ENCODE peak calls at places on chromosomes 7 and 10, in four cellular contexts. Z is HEK293T, X is astrocyte of the cerebellum, G is KG1. M is an unnamed sample.

GRCh38 chr10:25288181-25288580 is 113.4 kb downstream of the GPR158 start:
- DNase-seq in G (no peak), X (no peak), Z (no peak), M (no peak)

GRCh38 chr7:83096065-83096580 is 66.6 kb downstream of the PCLO start:
- DNase-seq in Z (no peak), X (no peak), G (no peak), M (no peak)

GRCh38 chr7:105581066-105581811 is at the start of gene EFCAB10:
- DNase-seq in G (no peak), Z (peak), X (peak), M (peak)

GRCh38 chr7:116193329-116194087 is 16.8 kb upstream of the TES start:
- DNase-seq in Z (no peak), X (no peak), G (no peak), M (no peak)

GRCh38 chr7:93119191-93119905 is 1.6 kb upstream of the SAMD9 start:
- DNase-seq in G (no peak), Z (no peak), X (peak), M (no peak)

GRCh38 chr7:134370135-134370534 is 53.4 kb upstream of the SLC35B4 start:
- DNase-seq in X (no peak), Z (no peak), G (no peak), M (no peak)

GRCh38 chr10:26440091-26440445 is 1.9 kb downstream of the APBB1IP start:
- DNase-seq in X (no peak), Z (no peak), G (no peak), M (no peak)

GRCh38 chr10:91617073-91617580 is 15.7 kb downstream of the PPP1R3C start:
- DNase-seq in G (no peak), Z (no peak), X (no peak), M (no peak)

GRCh38 chr10:89414879-89415821 is 782 bp downstream of the IFIT5 start:
- DNase-seq in X (no peak), G (no peak), Z (peak), M (peak)

GRCh38 chr7:97973206-97973658 is 16.8 kb downstream of the OCM2 start:
- DNase-seq in Z (peak), X (no peak), G (no peak), M (no peak)

GRCh38 chr7:90233569-90233968 is 11.4 kb upstream of the CFAP69 start:
- DNase-seq in X (no peak), G (no peak), Z (no peak), M (no peak)

GRCh38 chr7:142323706-142324105 is 65.8 kb upstream of the PRSS58 start:
- DNase-seq in Z (peak), G (no peak), X (no peak), M (no peak)

GRCh38 chr10:104232613-104233102 is 494 bp upstream of the CFAP43 start:
- DNase-seq in Z (no peak), G (no peak), X (no peak), M (no peak)

GRCh38 chr7:20745716-20746115 is 41.0 kb downstream of the SP8 start:
- DNase-seq in G (no peak), Z (peak), X (no peak), M (no peak)

GRCh38 chr7:27148031-27148775 is 629 bp upstream of the HOXA6 start:
- DNase-seq in Z (no peak), X (no peak), G (no peak), M (no peak)

GRCh38 chr10:29304259-29305030 is 15.6 kb downstream of the LYZL1 start:
- DNase-seq in X (peak), G (peak), Z (peak), M (peak)

GRCh38 chr7:22563115-22563514 is 63.1 kb upstream of the STEAP1B start:
- DNase-seq in G (no peak), X (no peak), Z (no peak), M (peak)

GRCh38 chr7:132980406-132980805 is 101.5 kb downstream of the CHCHD3 start:
- DNase-seq in X (no peak), Z (no peak), G (no peak), M (no peak)

GRCh38 chr10:71390435-71390820 is 6.3 kb upstream of the CDH23 start:
- DNase-seq in X (no peak), Z (no peak), G (no peak), M (no peak)

GRCh38 chr7:5429253-5429856 is 5.7 kb upstream of the TNRC18 start:
- DNase-seq in G (peak), Z (no peak), X (peak), M (peak)

GRCh38 chr10:4221315-4221714 is 436.3 kb upstream of the KLF6 start:
- DNase-seq in G (no peak), X (no peak), Z (no peak), M (no peak)

GRCh38 chr7:1705856-1706255 is 35.8 kb downstream of the ELFN1 start:
- DNase-seq in Z (no peak), G (no peak), X (no peak), M (no peak)